ENCODE peak calls at places on chromosomes 2 and 18, in six cellular contexts. One of them, this sample, is unnamed.

GRCh38 chr2:207333599-207334308 is 168.0 kb upstream of the KLF7 start:
- DNase-seq in activated T-helper 1 cell treated with Interleukin-2 at 50 U/mL for 16 hours: no peak
- DNase-seq in HFFc6: peak; percentile 23
- DNase-seq in KBM-7: no peak
- DNase-seq in amniotic epithelial cell: peak; percentile 61
- DNase-seq in H54: no peak
- DNase-seq in this sample: peak; percentile 35

GRCh38 chr18:306608-307255 is 38.9 kb upstream of the THOC1 start:
- DNase-seq in activated T-helper 1 cell treated with Interleukin-2 at 50 U/mL for 16 hours: no peak
- DNase-seq in HFFc6: no peak
- DNase-seq in KBM-7: no peak
- DNase-seq in amniotic epithelial cell: no peak
- DNase-seq in H54: no peak
- DNase-seq in this sample: no peak

GRCh38 chr2:86800856-86801567 is 10.3 kb upstream of the CD8A start:
- DNase-seq in activated T-helper 1 cell treated with Interleukin-2 at 50 U/mL for 16 hours: no peak
- DNase-seq in HFFc6: no peak
- DNase-seq in KBM-7: no peak
- DNase-seq in amniotic epithelial cell: no peak
- DNase-seq in H54: no peak
- DNase-seq in this sample: no peak

GRCh38 chr18:9296233-9297006 is 38.2 kb upstream of the TWSG1 start:
- DNase-seq in activated T-helper 1 cell treated with Interleukin-2 at 50 U/mL for 16 hours: no peak
- DNase-seq in HFFc6: no peak
- DNase-seq in KBM-7: no peak
- DNase-seq in amniotic epithelial cell: no peak
- DNase-seq in H54: no peak
- DNase-seq in this sample: no peak

GRCh38 chr2:225400060-225400511 is 576 bp downstream of the NYAP2 start:
- DNase-seq in activated T-helper 1 cell treated with Interleukin-2 at 50 U/mL for 16 hours: no peak
- DNase-seq in HFFc6: peak; percentile 38
- DNase-seq in KBM-7: peak; percentile 1
- DNase-seq in amniotic epithelial cell: peak; percentile 65
- DNase-seq in H54: no peak
- DNase-seq in this sample: peak; percentile 60

GRCh38 chr2:27889774-27890145 is 427 bp downstream of the RBKS start:
- DNase-seq in activated T-helper 1 cell treated with Interleukin-2 at 50 U/mL for 16 hours: no peak
- DNase-seq in HFFc6: no peak
- DNase-seq in KBM-7: no peak
- DNase-seq in amniotic epithelial cell: no peak
- DNase-seq in H54: no peak
- DNase-seq in this sample: peak; percentile 29

GRCh38 chr18:9413586-9413985 is 61.7 kb upstream of the RALBP1 start:
- DNase-seq in activated T-helper 1 cell treated with Interleukin-2 at 50 U/mL for 16 hours: no peak
- DNase-seq in HFFc6: peak; percentile 59
- DNase-seq in KBM-7: no peak
- DNase-seq in amniotic epithelial cell: peak; percentile 66
- DNase-seq in H54: no peak
- DNase-seq in this sample: peak; percentile 64

GRCh38 chr2:1503471-1504310 is 90.4 kb downstream of the TPO start:
- DNase-seq in activated T-helper 1 cell treated with Interleukin-2 at 50 U/mL for 16 hours: no peak
- DNase-seq in HFFc6: no peak
- DNase-seq in KBM-7: no peak
- DNase-seq in amniotic epithelial cell: no peak
- DNase-seq in H54: no peak
- DNase-seq in this sample: no peak

GRCh38 chr2:230964136-230964730 is 31.7 kb upstream of the SPATA3 start:
- DNase-seq in activated T-helper 1 cell treated with Interleukin-2 at 50 U/mL for 16 hours: no peak
- DNase-seq in HFFc6: no peak
- DNase-seq in KBM-7: no peak
- DNase-seq in amniotic epithelial cell: no peak
- DNase-seq in H54: no peak
- DNase-seq in this sample: no peak

GRCh38 chr18:58400337-58400885 is 228.5 kb downstream of the ALPK2 start:
- DNase-seq in activated T-helper 1 cell treated with Interleukin-2 at 50 U/mL for 16 hours: no peak
- DNase-seq in HFFc6: peak; percentile 29
- DNase-seq in KBM-7: no peak
- DNase-seq in amniotic epithelial cell: no peak
- DNase-seq in H54: no peak
- DNase-seq in this sample: no peak

GRCh38 chr2:224011837-224012236 is 27.2 kb downstream of the SERPINE2 start:
- DNase-seq in activated T-helper 1 cell treated with Interleukin-2 at 50 U/mL for 16 hours: no peak
- DNase-seq in HFFc6: no peak
- DNase-seq in KBM-7: no peak
- DNase-seq in amniotic epithelial cell: no peak
- DNase-seq in H54: no peak
- DNase-seq in this sample: no peak

GRCh38 chr2:16264491-16264890 is 324.1 kb downstream of the MYCN start:
- DNase-seq in activated T-helper 1 cell treated with Interleukin-2 at 50 U/mL for 16 hours: no peak
- DNase-seq in HFFc6: no peak
- DNase-seq in KBM-7: no peak
- DNase-seq in amniotic epithelial cell: no peak
- DNase-seq in H54: no peak
- DNase-seq in this sample: no peak

GRCh38 chr2:12847694-12848093 is 131.0 kb downstream of the TRIB2 start:
- DNase-seq in activated T-helper 1 cell treated with Interleukin-2 at 50 U/mL for 16 hours: no peak
- DNase-seq in HFFc6: no peak
- DNase-seq in KBM-7: no peak
- DNase-seq in amniotic epithelial cell: no peak
- DNase-seq in H54: no peak
- DNase-seq in this sample: no peak

GRCh38 chr2:173716458-173717052 is 248.6 kb downstream of the SP3 start:
- DNase-seq in activated T-helper 1 cell treated with Interleukin-2 at 50 U/mL for 16 hours: no peak
- DNase-seq in HFFc6: no peak
- DNase-seq in KBM-7: no peak
- DNase-seq in amniotic epithelial cell: no peak
- DNase-seq in H54: no peak
- DNase-seq in this sample: no peak

GRCh38 chr2:152445791-152446201 is 110.8 kb downstream of the FMNL2 start:
- DNase-seq in activated T-helper 1 cell treated with Interleukin-2 at 50 U/mL for 16 hours: no peak
- DNase-seq in HFFc6: peak; percentile 92
- DNase-seq in KBM-7: no peak
- DNase-seq in amniotic epithelial cell: peak; percentile 91
- DNase-seq in H54: peak; percentile 19
- DNase-seq in this sample: peak; percentile 80

GRCh38 chr2:108363048-108363899 is 14.5 kb upstream of the SULT1C4 start:
- DNase-seq in activated T-helper 1 cell treated with Interleukin-2 at 50 U/mL for 16 hours: no peak
- DNase-seq in HFFc6: no peak
- DNase-seq in KBM-7: peak; percentile 71
- DNase-seq in amniotic epithelial cell: no peak
- DNase-seq in H54: no peak
- DNase-seq in this sample: no peak

GRCh38 chr2:54329482-54330225 is 73.6 kb upstream of the TSPYL6 start:
- DNase-seq in activated T-helper 1 cell treated with Interleukin-2 at 50 U/mL for 16 hours: no peak
- DNase-seq in HFFc6: no peak
- DNase-seq in KBM-7: no peak
- DNase-seq in amniotic epithelial cell: no peak
- DNase-seq in H54: no peak
- DNase-seq in this sample: peak; percentile 67

GRCh38 chr2:85905187-85905666 is 16.4 kb upstream of the ST3GAL5 start:
- DNase-seq in activated T-helper 1 cell treated with Interleukin-2 at 50 U/mL for 16 hours: no peak
- DNase-seq in HFFc6: no peak
- DNase-seq in KBM-7: no peak
- DNase-seq in amniotic epithelial cell: peak; percentile 68
- DNase-seq in H54: no peak
- DNase-seq in this sample: peak; percentile 89

GRCh38 chr18:46152808-46153617 is 48.8 kb downstream of the HAUS1 start:
- DNase-seq in activated T-helper 1 cell treated with Interleukin-2 at 50 U/mL for 16 hours: no peak
- DNase-seq in HFFc6: peak; percentile 18
- DNase-seq in KBM-7: no peak
- DNase-seq in amniotic epithelial cell: peak; percentile 27
- DNase-seq in H54: no peak
- DNase-seq in this sample: no peak

GRCh38 chr18:63575680-63576079 is 11.5 kb upstream of the SERPINB13 start:
- DNase-seq in activated T-helper 1 cell treated with Interleukin-2 at 50 U/mL for 16 hours: no peak
- DNase-seq in HFFc6: no peak
- DNase-seq in KBM-7: no peak
- DNase-seq in amniotic epithelial cell: peak; percentile 7
- DNase-seq in H54: no peak
- DNase-seq in this sample: no peak

GRCh38 chr2:88190808-88191721 is 20.9 kb downstream of the THNSL2 start:
- DNase-seq in activated T-helper 1 cell treated with Interleukin-2 at 50 U/mL for 16 hours: no peak
- DNase-seq in HFFc6: no peak
- DNase-seq in KBM-7: peak; percentile 71
- DNase-seq in amniotic epithelial cell: peak; percentile 10
- DNase-seq in H54: peak; percentile 42
- DNase-seq in this sample: peak; percentile 43

GRCh38 chr18:69580107-69580506 is 179.4 kb downstream of the DOK6 start:
- DNase-seq in activated T-helper 1 cell treated with Interleukin-2 at 50 U/mL for 16 hours: no peak
- DNase-seq in HFFc6: no peak
- DNase-seq in KBM-7: peak; percentile 22
- DNase-seq in amniotic epithelial cell: peak; percentile 78
- DNase-seq in H54: no peak
- DNase-seq in this sample: peak; percentile 39

GRCh38 chr2:49192041-49192440 is 37.7 kb upstream of the FSHR start:
- DNase-seq in activated T-helper 1 cell treated with Interleukin-2 at 50 U/mL for 16 hours: no peak
- DNase-seq in HFFc6: no peak
- DNase-seq in KBM-7: no peak
- DNase-seq in amniotic epithelial cell: no peak
- DNase-seq in H54: no peak
- DNase-seq in this sample: no peak

GRCh38 chr18:75293591-75293990 is 83.0 kb downstream of the TSHZ1 start:
- DNase-seq in activated T-helper 1 cell treated with Interleukin-2 at 50 U/mL for 16 hours: no peak
- DNase-seq in HFFc6: no peak
- DNase-seq in KBM-7: no peak
- DNase-seq in amniotic epithelial cell: peak; percentile 84
- DNase-seq in H54: no peak
- DNase-seq in this sample: no peak

GRCh38 chr2:74593826-74594467 is 39.4 kb downstream of the DOK1 start:
- DNase-seq in activated T-helper 1 cell treated with Interleukin-2 at 50 U/mL for 16 hours: no peak
- DNase-seq in HFFc6: no peak
- DNase-seq in KBM-7: no peak
- DNase-seq in amniotic epithelial cell: no peak
- DNase-seq in H54: no peak
- DNase-seq in this sample: no peak